ENCODE peak calls at places on chromosomes 12 and 14, in four cellular contexts. C, N, D and J are unnamed samples.

GRCh38 chr12:88245905-88246304 is 103.8 kb downstream of the TMTC3 start:
- DNase-seq in C (no peak), N (peak; percentile 30), D (no peak), J (no peak)

GRCh38 chr12:115966376-115966775 is 311.1 kb downstream of the MED13L start:
- DNase-seq in C (no peak), N (no peak), D (no peak), J (no peak)

GRCh38 chr14:74299061-74299545 is 3.6 kb downstream of the ABCD4 start:
- DNase-seq in C (no peak), N (no peak), D (no peak), J (no peak)

GRCh38 chr14:97602438-97603117 is 805.4 kb downstream of the VRK1 start:
- DNase-seq in C (no peak), N (no peak), D (no peak), J (no peak)

GRCh38 chr14:103393687-103394626 is 8.7 kb downstream of the MARK3 start:
- DNase-seq in C (peak; percentile 26), N (peak; percentile 42), D (no peak), J (no peak)

GRCh38 chr12:23474438-23475000 is 475.0 kb downstream of the SOX5 start:
- DNase-seq in C (no peak), N (no peak), D (no peak), J (no peak)

GRCh38 chr12:108117163-108117849 is 11.8 kb upstream of the WSCD2 start:
- DNase-seq in C (no peak), N (no peak), D (no peak), J (no peak)

GRCh38 chr12:32983968-32984367 is 87.4 kb upstream of the PKP2 start:
- DNase-seq in C (peak; percentile 67), N (no peak), D (no peak), J (no peak)

GRCh38 chr12:45503887-45504286 is 225.6 kb upstream of the ARID2 start:
- DNase-seq in C (no peak), N (no peak), D (no peak), J (no peak)

GRCh38 chr12:10310926-10311705 is 3.4 kb downstream of the KLRD1 start:
- DNase-seq in C (no peak), N (no peak), D (no peak), J (no peak)

GRCh38 chr12:57182918-57183575 is 33.5 kb upstream of the NXPH4 start:
- DNase-seq in C (peak; percentile 83), N (peak; percentile 44), D (peak; percentile 85), J (peak; percentile 81)

GRCh38 chr14:30885840-30886740 is 11.7 kb downstream of the COCH start:
- DNase-seq in C (no peak), N (peak; percentile 7), D (no peak), J (no peak)

GRCh38 chr14:102779574-102780315 is 2.5 kb downstream of the TRAF3 start:
- DNase-seq in C (no peak), N (no peak), D (no peak), J (no peak)